ENCODE peak calls at places on chromosomes 16 and 17, in six cellular contexts. M, W, Z, U, G and V are unnamed samples.
A peak's percentile ranks its signal among the peaks of the same experiment; 100 is the strongest.

GRCh38 chr16:47016700-47017133 is 43.2 kb upstream of the DNAJA2 start:
- DNase-seq in M (no peak), W (no peak), Z (no peak), U (no peak), G (no peak), V (no peak)

GRCh38 chr16:2766430-2767139 is 10.5 kb downstream of the ELOB start:
- DNase-seq in M (no peak), W (no peak), Z (no peak), U (no peak), G (peak; percentile 5), V (no peak)

GRCh38 chr17:38897671-38898290 is 27.6 kb upstream of the LASP1NB start:
- DNase-seq in M (peak; percentile 2), W (no peak), Z (no peak), U (no peak), G (no peak), V (no peak)

GRCh38 chr16:79629003-79629402 is 28.5 kb upstream of the MAF start:
- DNase-seq in M (no peak), W (no peak), Z (no peak), U (no peak), G (no peak), V (no peak)

GRCh38 chr16:56279132-56279531 is 87.8 kb downstream of the GNAO1 start:
- DNase-seq in M (no peak), W (no peak), Z (no peak), U (no peak), G (no peak), V (no peak)

GRCh38 chr16:74756203-74756602 is 18.4 kb downstream of the FA2H start:
- DNase-seq in M (no peak), W (no peak), Z (no peak), U (no peak), G (no peak), V (no peak)

GRCh38 chr16:86918637-86919036 is 340.3 kb downstream of the FOXL1 start:
- DNase-seq in M (no peak), W (no peak), Z (no peak), U (no peak), G (no peak), V (no peak)

GRCh38 chr17:45224671-45225050 is 3.0 kb downstream of the FMNL1 start:
- DNase-seq in M (no peak), W (no peak), Z (no peak), U (peak; percentile 21), G (no peak), V (no peak)

GRCh38 chr17:79835953-79836951 is 3.0 kb downstream of the CBX4 start:
- DNase-seq in M (peak; percentile 93), W (peak; percentile 42), Z (no peak), U (no peak), G (peak; percentile 70), V (no peak)

GRCh38 chr17:29867643-29868181 is 62.3 kb downstream of the SSH2 start:
- DNase-seq in M (no peak), W (no peak), Z (no peak), U (no peak), G (no peak), V (no peak)

GRCh38 chr16:86101912-86102187 is 202.9 kb downstream of the IRF8 start:
- DNase-seq in M (no peak), W (no peak), Z (no peak), U (no peak), G (no peak), V (no peak)

GRCh38 chr16:86554599-86554916 is 477 bp downstream of the MTHFSD start:
- DNase-seq in M (peak; percentile 53), W (no peak), Z (no peak), U (no peak), G (no peak), V (no peak)

GRCh38 chr17:411416-412120 is 59.0 kb upstream of the RPH3AL start:
- DNase-seq in M (no peak), W (no peak), Z (no peak), U (no peak), G (no peak), V (no peak)

GRCh38 chr17:72351884-72352346 is 231.1 kb downstream of the SOX9 start:
- DNase-seq in M (peak; percentile 16), W (no peak), Z (no peak), U (no peak), G (no peak), V (no peak)

GRCh38 chr17:44409309-44410028 is 20.0 kb upstream of the ITGA2B start:
- DNase-seq in M (no peak), W (no peak), Z (no peak), U (no peak), G (no peak), V (no peak)

GRCh38 chr16:67030221-67030962 is 1.4 kb downstream of the CBFB start:
- DNase-seq in M (no peak), W (no peak), Z (no peak), U (no peak), G (peak; percentile 26), V (no peak)

GRCh38 chr17:3475812-3476686 is at the start of gene ASPA:
- DNase-seq in M (no peak), W (no peak), Z (no peak), U (no peak), G (no peak), V (no peak)
- H3K4me3 ChIP-seq in M (no peak within 1 kb of the TSS), W (no peak within 1 kb of the TSS), Z (peak within 1 kb of the TSS; percentile 54), U (no peak within 1 kb of the TSS), G (no peak within 1 kb of the TSS), V (no peak within 1 kb of the TSS)

DNA sequence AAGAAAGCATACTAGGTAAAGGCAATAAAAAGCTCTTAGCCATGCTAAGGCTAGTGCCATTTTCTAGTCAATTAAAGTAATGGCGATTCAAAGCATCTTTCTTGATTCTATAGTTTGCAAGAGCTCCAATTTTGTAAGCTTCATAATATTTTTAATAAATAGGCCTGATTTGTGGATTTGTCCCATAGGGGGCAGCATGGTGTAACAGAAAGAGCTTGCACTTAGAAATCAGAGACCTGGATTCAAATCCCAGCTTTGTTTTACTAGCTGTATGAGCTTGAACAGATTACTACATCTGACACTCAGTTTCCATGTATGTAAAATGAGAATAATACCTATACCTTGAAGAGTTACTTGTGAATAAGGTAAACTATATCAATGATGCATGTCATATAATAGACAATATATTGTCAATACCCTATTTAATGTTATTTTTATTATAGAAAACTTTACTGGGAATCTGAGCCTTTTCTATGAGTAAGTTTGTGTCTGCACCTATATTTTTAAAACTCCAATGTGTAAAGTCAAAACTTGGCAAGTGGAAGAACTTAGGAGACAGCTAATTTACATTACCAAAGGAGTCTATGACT is 93.6 kb upstream of the NOG start:
- DNase-seq in M (peak; percentile 36), W (peak; percentile 57), Z (peak; percentile 38), U (peak; percentile 53), G (peak; percentile 39), V (no peak)
- TF ChIP-seq CTCF in M (peak; percentile 62), W (peak; percentile 78), Z (peak; percentile 8), U (peak; percentile 59), G (peak; percentile 47), V (peak; percentile 49)

GRCh38 chr17:82815354-82815753 is 24.5 kb downstream of the ZNF750 start:
- DNase-seq in M (no peak), W (no peak), Z (no peak), U (no peak), G (no peak), V (no peak)
- H3K36me3 ChIP-seq in M (peaks cover 3% of the 10 kb centered on the region), W (peaks cover 54% of the 10 kb centered on the region), Z (peaks cover 94% of the 10 kb centered on the region), U (no peaks in the 10 kb centered on the region), G (peaks cover 97% of the 10 kb centered on the region), V (peaks cover 13% of the 10 kb centered on the region)

GRCh38 chr16:24993722-24994686 is 21.2 kb downstream of the ARHGAP17 start:
- DNase-seq in M (no peak), W (peak; percentile 54), Z (no peak), U (no peak), G (no peak), V (peak; percentile 84)
- H3K4me3 ChIP-seq in M (no peak overlapping the region), W (no peak overlapping the region), Z (no peak overlapping the region), U (no peak overlapping the region), G (no peak overlapping the region), V (no peak overlapping the region)